ENCODE peak calls at places on chromosomes 5 and 9, in eight cellular contexts. D, M, Q, Y, W, N, L and H are unnamed samples.
A peak's percentile ranks its signal among the peaks of the same experiment; 100 is the strongest.

GRCh38 chr9:93304574-93305496 is 120.9 kb downstream of the WNK2 start:
- DNase-seq in Q (peak; percentile 50), M (no peak), N (peak; percentile 36), W (peak; percentile 72), Y (peak; percentile 76), L (no peak), D (peak; percentile 81), H (peak; percentile 47)

GRCh38 chr9:83441390-83441789 is 96.8 kb downstream of the FRMD3 start:
- DNase-seq in D (no peak), N (peak; percentile 58), W (no peak), Y (no peak), M (no peak), L (no peak), Q (peak; percentile 23), H (no peak)

GRCh38 chr5:36571643-36572042 is 34.8 kb upstream of the SLC1A3 start:
- DNase-seq in Y (no peak), L (no peak), W (no peak), D (no peak), Q (no peak), M (no peak), N (no peak), H (no peak)

GRCh38 chr5:177431317-177432142 is 5.1 kb downstream of the GRK6 start:
- DNase-seq in N (no peak), M (no peak), D (no peak), W (peak; percentile 76), L (no peak), Y (peak; percentile 80), Q (no peak), H (peak; percentile 75)

GRCh38 chr5:17359451-17359965 is 138.5 kb upstream of the TAF11L2 start:
- DNase-seq in M (no peak), L (no peak), W (no peak), D (no peak), Y (no peak), Q (no peak), N (no peak), H (no peak)

GRCh38 chr9:86783884-86784283 is 163.4 kb downstream of the GAS1 start:
- DNase-seq in L (no peak), W (no peak), D (no peak), N (no peak), Q (no peak), Y (no peak), M (no peak), H (no peak)

GRCh38 chr5:100706796-100707195 is 171.6 kb downstream of the FAM174A start:
- DNase-seq in N (no peak), M (no peak), L (no peak), Y (no peak), D (no peak), W (no peak), Q (peak; percentile 57), H (no peak)

GRCh38 chr5:58087131-58087530 is 372.8 kb downstream of the PLK2 start:
- DNase-seq in N (no peak), D (no peak), Q (no peak), L (no peak), Y (no peak), W (no peak), M (no peak), H (no peak)

GRCh38 chr9:90365646-90366045 is 277.0 kb downstream of the DIRAS2 start:
- DNase-seq in Q (no peak), L (no peak), W (no peak), D (no peak), N (no peak), M (no peak), Y (no peak), H (no peak)

GRCh38 chr9:6563036-6563435 is 82.5 kb downstream of the GLDC start:
- DNase-seq in M (no peak), Q (no peak), W (no peak), L (no peak), Y (no peak), D (no peak), N (peak; percentile 18), H (no peak)

GRCh38 chr5:123755587-123756324 is 243.8 kb downstream of the CSNK1G3 start:
- DNase-seq in N (no peak), D (no peak), Q (peak; percentile 4), L (peak; percentile 34), W (no peak), Y (no peak), M (no peak), H (no peak)

GRCh38 chr5:108367679-108368334 is 14.1 kb downstream of the FBXL17 start:
- DNase-seq in L (no peak), N (no peak), D (peak; percentile 11), M (no peak), Q (no peak), Y (no peak), W (no peak), H (no peak)

GRCh38 chr5:96597441-96598020 is 64.6 kb upstream of the CAST start:
- DNase-seq in N (no peak), W (no peak), L (peak; percentile 31), M (no peak), Y (no peak), Q (peak; percentile 59), D (no peak), H (no peak)

GRCh38 chr9:125515281-125515680 is 191.7 kb downstream of the MAPKAP1 start:
- DNase-seq in N (no peak), L (no peak), Q (no peak), W (no peak), D (no peak), Y (no peak), M (no peak), H (no peak)

GRCh38 chr9:15306068-15306756 is 804 bp downstream of the TTC39B start:
- DNase-seq in W (peak; percentile 88), M (no peak), D (peak; percentile 51), Q (peak; percentile 51), L (no peak), Y (peak; percentile 79), N (peak; percentile 67), H (peak; percentile 88)

GRCh38 chr9:133515240-133515610 is 9.5 kb downstream of the MYMK start:
- DNase-seq in Y (peak; percentile 33), M (no peak), Q (no peak), L (no peak), W (no peak), N (no peak), D (no peak), H (no peak)

GRCh38 chr9:98603821-98604383 is 104.8 kb downstream of the GABBR2 start:
- DNase-seq in D (no peak), M (no peak), Q (no peak), W (no peak), Y (no peak), L (no peak), N (no peak), H (no peak)

GRCh38 chr5:73424489-73425102 is 24.0 kb downstream of the FOXD1 start:
- DNase-seq in N (no peak), Q (no peak), L (no peak), Y (no peak), W (no peak), M (no peak), D (no peak), H (no peak)

GRCh38 chr5:110588241-110588962 is 138.1 kb downstream of the TMEM232 start:
- DNase-seq in Y (no peak), Q (no peak), M (no peak), L (no peak), N (no peak), D (no peak), W (no peak), H (no peak)

DNA sequence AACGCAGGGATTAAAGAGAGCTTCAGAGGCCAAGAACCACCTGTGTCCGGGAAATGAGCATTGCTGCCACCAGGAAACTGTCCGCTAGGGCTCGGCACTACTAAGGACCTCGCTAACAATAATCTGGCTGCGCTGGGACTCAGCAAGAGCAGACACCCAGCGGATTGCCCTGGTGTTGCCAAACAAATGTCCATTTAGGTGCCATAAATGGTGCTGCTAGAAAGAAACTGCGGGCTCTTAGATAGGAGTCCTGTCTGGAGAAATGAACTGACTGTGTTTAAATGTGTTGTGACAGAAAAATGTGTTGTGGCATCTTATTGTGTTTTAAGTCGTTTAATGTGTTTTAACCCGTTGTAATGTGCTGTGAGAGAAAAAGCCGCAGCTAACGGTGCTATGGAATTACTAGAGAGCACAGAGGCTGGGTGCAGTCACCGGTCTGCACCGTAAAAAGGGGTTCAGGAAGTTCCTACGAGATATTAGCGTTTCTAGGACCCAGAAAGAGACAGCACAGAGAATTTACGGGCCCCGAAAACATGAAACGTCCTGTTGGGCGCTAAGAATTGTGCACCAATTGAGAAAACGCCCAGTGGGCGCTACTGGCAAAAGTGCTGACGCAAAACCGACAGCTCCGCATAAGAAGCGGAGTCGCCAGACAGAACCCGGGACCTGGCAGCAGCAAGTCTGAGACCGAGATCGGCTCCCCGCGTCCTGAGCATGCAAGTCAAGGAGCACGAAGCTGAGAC is 90.6 kb downstream of the ANXA2R start:
- DNase-seq in W (peak; percentile 77), M (peak; percentile 45), N (peak; percentile 59), D (no peak), L (no peak), Q (peak; percentile 93), Y (peak; percentile 78), H (peak; percentile 82)
- TF ChIP-seq CTCF in W (peak; percentile 47), M (peak; percentile 46), N (peak; percentile 26), D (no peak), L (peak; percentile 31), Q (peak; percentile 67), Y (peak; percentile 32), H (peak; percentile 51)

GRCh38 chr9:138042146-138042545 is 164.6 kb downstream of the CACNA1B start:
- DNase-seq in Q (no peak), W (no peak), M (no peak), L (no peak), D (no peak), Y (no peak), N (no peak), H (no peak)

GRCh38 chr9:138042640-138043039 is 165.1 kb downstream of the CACNA1B start:
- DNase-seq in Q (no peak), Y (peak; percentile 10), W (peak; percentile 20), N (no peak), M (no peak), L (no peak), D (no peak), H (no peak)

GRCh38 chr9:138043061-138043410 is 165.5 kb downstream of the CACNA1B start:
- DNase-seq in L (no peak), M (no peak), D (no peak), W (no peak), N (no peak), Y (peak; percentile 33), Q (no peak), H (no peak)

GRCh38 chr9:138044485-138045383 is 167.2 kb downstream of the CACNA1B start:
- DNase-seq in Y (peak; percentile 27), L (no peak), M (no peak), D (no peak), Q (no peak), W (peak; percentile 35), N (no peak), H (no peak)

GRCh38 chr9:138043411-138044345 is 166.1 kb downstream of the CACNA1B start:
- DNase-seq in L (no peak), N (no peak), W (peak; percentile 52), D (no peak), Y (peak; percentile 55), Q (no peak), M (no peak), H (no peak)
- H3K27me3 ChIP-seq in L (no peaks in the 10 kb centered on the region), N (no peaks in the 10 kb centered on the region), W (peaks cover 23% of the 10 kb centered on the region), D (no peaks in the 10 kb centered on the region), Y (no peaks in the 10 kb centered on the region), Q (peaks cover 36% of the 10 kb centered on the region), M (no peaks in the 10 kb centered on the region), H (peaks cover 19% of the 10 kb centered on the region)

GRCh38 chr9:95875305-95876137 is at the start of gene ERCC6L2:
- DNase-seq in L (peak; percentile 93), D (peak; percentile 99), Y (peak; percentile 95), N (peak; percentile 97), W (peak; percentile 97), Q (peak; percentile 97), M (peak; percentile 88), H (peak; percentile 97)
- TF ChIP-seq CTCF in L (no peak), D (no peak), Y (no peak), N (peak; percentile 36), W (no peak), Q (no peak), M (no peak), H (no peak)

GRCh38 chr5:10329808-10330481 is 22.2 kb upstream of the CMBL start:
- DNase-seq in Y (peak; percentile 72), Q (peak; percentile 46), M (no peak), W (no peak), L (no peak), N (no peak), D (no peak), H (no peak)
- H3K27me3 ChIP-seq in Y (no peaks in the 10 kb centered on the region), Q (no peaks in the 10 kb centered on the region), M (peaks cover 32% of the 10 kb centered on the region), W (no peaks in the 10 kb centered on the region), L (peaks cover 6% of the 10 kb centered on the region), N (no peaks in the 10 kb centered on the region), D (peaks cover 61% of the 10 kb centered on the region), H (peaks cover 16% of the 10 kb centered on the region)